ENCODE peak calls at places on chromosomes 13 and 19, in four cellular contexts. One of them, this sample, is unnamed.

GRCh38 chr13:112071011-112071901 is 4.3 kb downstream of the SOX1 start:
- DNase-seq in mammary epithelial cell: no peak
- DNase-seq in foreskin fibroblast: no peak
- DNase-seq in breast epithelium: no peak
- DNase-seq in this sample: no peak

GRCh38 chr13:111893071-111893606 is 173.8 kb upstream of the SOX1 start:
- DNase-seq in breast epithelium: peak; percentile 28
- DNase-seq in foreskin fibroblast: no peak
- DNase-seq in mammary epithelial cell: no peak
- DNase-seq in this sample: no peak

GRCh38 chr13:75226755-75227435 is 255.1 kb downstream of the TBC1D4 start:
- DNase-seq in foreskin fibroblast: peak; percentile 90
- DNase-seq in mammary epithelial cell: peak; percentile 88
- DNase-seq in breast epithelium: no peak
- DNase-seq in this sample: no peak

GRCh38 chr19:49155830-49156346 is 692 bp upstream of the HRC start:
- DNase-seq in mammary epithelial cell: no peak
- DNase-seq in breast epithelium: no peak
- DNase-seq in foreskin fibroblast: no peak
- DNase-seq in this sample: no peak

GRCh38 chr19:33754361-33754760 is 42.3 kb upstream of the KCTD15 start:
- DNase-seq in mammary epithelial cell: no peak
- DNase-seq in breast epithelium: no peak
- DNase-seq in foreskin fibroblast: no peak
- DNase-seq in this sample: no peak

GRCh38 chr19:35510626-35510964 is 2.9 kb downstream of the DMKN start:
- DNase-seq in mammary epithelial cell: no peak
- DNase-seq in foreskin fibroblast: no peak
- DNase-seq in breast epithelium: no peak
- DNase-seq in this sample: no peak

GRCh38 chr13:48542138-48542537 is 9.3 kb upstream of the RCBTB2 start:
- DNase-seq in mammary epithelial cell: no peak
- DNase-seq in breast epithelium: no peak
- DNase-seq in foreskin fibroblast: no peak
- DNase-seq in this sample: no peak

GRCh38 chr19:47432091-47432490 is 12.8 kb upstream of the MEIS3 start:
- DNase-seq in breast epithelium: no peak
- DNase-seq in foreskin fibroblast: no peak
- DNase-seq in mammary epithelial cell: no peak
- DNase-seq in this sample: no peak

DNA sequence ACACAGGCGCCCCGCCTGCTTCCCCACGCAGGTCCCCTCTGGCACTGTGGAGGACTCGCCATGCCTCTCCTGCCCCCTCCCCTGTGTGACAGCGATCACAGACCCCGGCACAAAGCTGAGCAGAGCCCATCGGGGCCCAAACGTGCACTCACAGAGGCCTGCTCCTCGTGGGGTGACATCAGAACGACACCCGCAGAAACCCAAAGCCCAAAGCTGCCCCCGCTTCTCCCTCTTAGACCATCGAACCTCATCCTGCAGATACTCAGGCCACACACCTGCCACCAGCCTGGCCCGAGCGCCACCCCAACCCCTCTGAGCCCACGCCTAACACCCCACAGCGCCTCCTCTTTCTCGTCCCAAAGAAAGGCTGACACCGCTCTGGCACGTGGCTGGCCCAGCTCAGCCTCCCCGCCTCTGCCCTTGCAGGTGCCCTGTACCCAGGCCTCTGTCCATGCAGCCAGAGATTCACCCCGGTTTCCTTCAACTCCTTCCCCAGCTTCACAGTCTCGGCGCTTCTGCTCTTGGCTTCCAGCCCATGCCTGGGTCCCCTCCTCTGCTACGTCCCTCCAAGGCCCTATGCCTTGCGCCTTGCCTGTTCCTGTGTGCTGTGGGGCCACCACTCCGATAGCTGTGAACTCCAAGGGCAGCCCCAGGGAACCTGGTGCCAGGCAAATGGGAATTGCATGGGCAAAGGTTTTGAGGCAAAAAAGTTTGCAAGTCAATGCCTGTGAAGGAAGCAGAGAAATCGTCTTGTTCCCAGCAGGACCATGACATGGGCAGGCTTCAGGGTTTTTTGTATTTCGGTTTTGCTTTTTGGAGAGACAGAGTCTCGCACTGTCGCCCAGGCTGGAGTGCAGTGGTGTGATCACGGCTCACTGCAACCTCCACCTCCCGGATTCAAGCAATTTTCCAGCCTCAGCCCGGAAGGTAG is 833 bp upstream of the CBARP start:
- DNase-seq in mammary epithelial cell: no peak
- DNase-seq in foreskin fibroblast: no peak
- DNase-seq in breast epithelium: no peak
- DNase-seq in this sample: no peak
- H3K4me3 ChIP-seq in mammary epithelial cell: peak overlapping the region; percentile 68
- H3K4me3 ChIP-seq in foreskin fibroblast: peak overlapping the region; percentile 38
- H3K4me3 ChIP-seq in breast epithelium: peak overlapping the region; percentile 87
- H3K4me3 ChIP-seq in this sample: peak overlapping the region; percentile 12

GRCh38 chr19:18226956-18227780 is 930 bp upstream of the PDE4C start:
- DNase-seq in mammary epithelial cell: no peak
- DNase-seq in foreskin fibroblast: no peak
- DNase-seq in breast epithelium: no peak
- DNase-seq in this sample: no peak

GRCh38 chr19:18224525-18225354 is 1.5 kb downstream of the PDE4C start:
- DNase-seq in mammary epithelial cell: peak; percentile 94
- DNase-seq in foreskin fibroblast: peak; percentile 100
- DNase-seq in breast epithelium: peak; percentile 99
- DNase-seq in this sample: peak; percentile 98

GRCh38 chr19:18223860-18224524 is 2.2 kb downstream of the PDE4C start:
- DNase-seq in foreskin fibroblast: peak; percentile 33
- DNase-seq in mammary epithelial cell: no peak
- DNase-seq in breast epithelium: no peak
- DNase-seq in this sample: no peak

GRCh38 chr19:18225355-18225701 is 910 bp downstream of the PDE4C start:
- DNase-seq in breast epithelium: no peak
- DNase-seq in foreskin fibroblast: peak; percentile 25
- DNase-seq in mammary epithelial cell: no peak
- DNase-seq in this sample: no peak

DNA sequence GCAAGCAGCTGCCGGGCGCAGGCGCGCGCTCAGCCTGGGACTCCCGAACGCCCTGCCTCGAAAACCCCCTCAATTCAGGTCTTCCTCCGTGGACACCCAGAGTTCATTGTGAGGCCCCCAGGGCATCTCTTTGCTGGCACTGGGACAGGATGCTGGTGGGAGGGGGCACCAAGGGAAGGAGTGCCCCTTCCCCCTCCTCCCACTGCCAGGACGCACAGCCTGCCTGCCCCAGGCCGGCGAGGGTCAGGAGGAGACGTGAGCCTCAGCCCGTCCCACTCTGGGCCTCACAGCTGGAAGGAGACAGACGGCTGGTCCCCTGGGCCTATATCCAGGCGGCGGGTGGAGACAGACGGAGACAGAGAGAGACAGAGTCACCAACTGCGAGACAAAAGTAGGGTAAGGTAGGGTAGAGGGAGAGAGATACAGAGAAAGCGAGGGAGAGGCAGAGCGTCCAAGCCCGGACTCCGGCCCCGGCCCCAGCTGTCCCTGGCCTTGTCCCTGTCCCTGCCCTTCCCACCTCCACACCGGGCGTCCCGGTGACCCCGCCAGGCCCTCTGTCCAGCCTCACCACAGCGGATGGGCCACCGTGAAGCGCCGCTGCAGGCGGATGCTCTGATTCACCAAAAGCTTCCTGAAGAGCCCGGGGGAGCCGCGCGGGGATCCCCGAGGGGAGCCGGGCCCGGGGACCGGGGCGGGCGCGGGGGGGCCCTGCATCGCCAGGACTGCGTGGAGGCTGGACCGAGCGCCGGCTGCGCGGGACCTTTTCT is at the start of gene PDE4C:
- DNase-seq in breast epithelium: no peak
- DNase-seq in mammary epithelial cell: no peak
- DNase-seq in foreskin fibroblast: peak; percentile 27
- DNase-seq in this sample: no peak
- H3K4me3 ChIP-seq in breast epithelium: peak within 1 kb of the TSS; percentile 32
- H3K4me3 ChIP-seq in mammary epithelial cell: no peak within 1 kb of the TSS
- H3K4me3 ChIP-seq in foreskin fibroblast: no peak within 1 kb of the TSS
- H3K4me3 ChIP-seq in this sample: no peak within 1 kb of the TSS

GRCh38 chr13:51589793-51590192 is 5.5 kb downstream of the WDFY2 start:
- DNase-seq in mammary epithelial cell: no peak
- DNase-seq in breast epithelium: no peak
- DNase-seq in foreskin fibroblast: no peak
- DNase-seq in this sample: no peak

GRCh38 chr13:51588406-51588949 is 4.2 kb downstream of the WDFY2 start:
- DNase-seq in mammary epithelial cell: no peak
- DNase-seq in breast epithelium: no peak
- DNase-seq in foreskin fibroblast: no peak
- DNase-seq in this sample: no peak

GRCh38 chr13:51594432-51594831 is 10.2 kb downstream of the WDFY2 start:
- DNase-seq in mammary epithelial cell: no peak
- DNase-seq in foreskin fibroblast: no peak
- DNase-seq in breast epithelium: no peak
- DNase-seq in this sample: no peak

GRCh38 chr13:51590231-51590630 is 6.0 kb downstream of the WDFY2 start:
- DNase-seq in mammary epithelial cell: no peak
- DNase-seq in foreskin fibroblast: peak; percentile 40
- DNase-seq in breast epithelium: no peak
- DNase-seq in this sample: no peak

GRCh38 chr13:51590966-51591627 is 6.8 kb downstream of the WDFY2 start:
- DNase-seq in foreskin fibroblast: peak; percentile 97
- DNase-seq in mammary epithelial cell: peak; percentile 68
- DNase-seq in breast epithelium: no peak
- DNase-seq in this sample: no peak
- H3K4me3 ChIP-seq in foreskin fibroblast: no peak overlapping the region
- H3K4me3 ChIP-seq in mammary epithelial cell: no peak overlapping the region
- H3K4me3 ChIP-seq in breast epithelium: no peak overlapping the region
- H3K4me3 ChIP-seq in this sample: no peak overlapping the region

GRCh38 chr19:45403272-45403671 is 1.6 kb downstream of the PPP1R13L start:
- DNase-seq in foreskin fibroblast: no peak
- DNase-seq in mammary epithelial cell: no peak
- DNase-seq in breast epithelium: no peak
- DNase-seq in this sample: no peak
- H3K4me3 ChIP-seq in foreskin fibroblast: peak overlapping the region; percentile 62
- H3K4me3 ChIP-seq in mammary epithelial cell: peak overlapping the region; percentile 92
- H3K4me3 ChIP-seq in breast epithelium: peak overlapping the region; percentile 80
- H3K4me3 ChIP-seq in this sample: no peak overlapping the region

GRCh38 chr13:64371461-64371860 is 2858.7 kb downstream of the PCDH9 start:
- DNase-seq in foreskin fibroblast: no peak
- DNase-seq in mammary epithelial cell: no peak
- DNase-seq in breast epithelium: no peak
- DNase-seq in this sample: no peak
- H3K4me3 ChIP-seq in foreskin fibroblast: no peak overlapping the region
- H3K4me3 ChIP-seq in mammary epithelial cell: no peak overlapping the region
- H3K4me3 ChIP-seq in breast epithelium: no peak overlapping the region
- H3K4me3 ChIP-seq in this sample: no peak overlapping the region

This sample was measured in GM12864.